ENCODE peak calls at places on chromosomes 1 and 21, in nine cellular contexts. D, H, F, B, E, P, Y, V and Q are unnamed samples.
A peak's percentile ranks its signal among the peaks of the same experiment; 100 is the strongest.

GRCh38 chr1:92274939-92275338 is 23.8 kb downstream of the GLMN start:
- DNase-seq in D (no peak), H (no peak), F (no peak), B (peak; percentile 54), E (no peak), P (no peak), Y (no peak), V (no peak), Q (no peak)

GRCh38 chr1:37722181-37723071 is 30.1 kb downstream of the CDCA8 start:
- DNase-seq in D (no peak), H (no peak), F (no peak), B (no peak), E (peak; percentile 72), P (no peak), Y (no peak), V (no peak), Q (no peak)

GRCh38 chr1:220353229-220354012 is 81.2 kb upstream of the RAB3GAP2 start:
- DNase-seq in D (no peak), H (no peak), F (no peak), B (no peak), E (no peak), P (no peak), Y (no peak), V (no peak), Q (no peak)

GRCh38 chr1:111570781-111571181 is 48.8 kb upstream of the RAP1A start:
- DNase-seq in D (no peak), H (peak; percentile 51), F (peak; percentile 56), B (peak; percentile 35), E (no peak), P (no peak), Y (no peak), V (no peak), Q (no peak)

GRCh38 chr1:107820797-107821196 is 144.2 kb downstream of the VAV3 start:
- DNase-seq in D (no peak), H (no peak), F (no peak), B (no peak), E (no peak), P (no peak), Y (no peak), V (no peak), Q (no peak)

GRCh38 chr1:203369666-203370065 is 18.7 kb upstream of the FMOD start:
- DNase-seq in D (no peak), H (no peak), F (no peak), B (no peak), E (no peak), P (no peak), Y (no peak), V (no peak), Q (no peak)

GRCh38 chr1:58976294-58976693 is 192.4 kb upstream of the JUN start:
- DNase-seq in D (no peak), H (no peak), F (no peak), B (no peak), E (no peak), P (no peak), Y (no peak), V (no peak), Q (no peak)

GRCh38 chr1:244083544-244083943 is 32.5 kb downstream of the ZBTB18 start:
- DNase-seq in D (no peak), H (no peak), F (no peak), B (no peak), E (no peak), P (no peak), Y (no peak), V (no peak), Q (no peak)

GRCh38 chr1:244104309-244105060 is 53.4 kb downstream of the ZBTB18 start:
- DNase-seq in D (peak; percentile 59), H (no peak), F (no peak), B (peak; percentile 93), E (no peak), P (no peak), Y (no peak), V (no peak), Q (no peak)

GRCh38 chr1:58782308-58783089 is 1.3 kb downstream of the JUN start:
- DNase-seq in D (no peak), H (peak; percentile 68), F (peak; percentile 78), B (peak; percentile 22), E (peak; percentile 92), P (peak; percentile 95), Y (peak; percentile 70), V (peak; percentile 49), Q (peak; percentile 56)

GRCh38 chr21:41523175-41523574 is 15.2 kb upstream of the TMPRSS2 start:
- DNase-seq in D (no peak), H (no peak), F (no peak), B (no peak), E (peak; percentile 50), P (no peak), Y (no peak), V (no peak), Q (no peak)
- TF ChIP-seq POLR2A in D (no peak), H (no peak), F (no peak), B (no peak), E (no peak), P (no peak), Y (no peak), V (no peak), Q (no peak)

DNA sequence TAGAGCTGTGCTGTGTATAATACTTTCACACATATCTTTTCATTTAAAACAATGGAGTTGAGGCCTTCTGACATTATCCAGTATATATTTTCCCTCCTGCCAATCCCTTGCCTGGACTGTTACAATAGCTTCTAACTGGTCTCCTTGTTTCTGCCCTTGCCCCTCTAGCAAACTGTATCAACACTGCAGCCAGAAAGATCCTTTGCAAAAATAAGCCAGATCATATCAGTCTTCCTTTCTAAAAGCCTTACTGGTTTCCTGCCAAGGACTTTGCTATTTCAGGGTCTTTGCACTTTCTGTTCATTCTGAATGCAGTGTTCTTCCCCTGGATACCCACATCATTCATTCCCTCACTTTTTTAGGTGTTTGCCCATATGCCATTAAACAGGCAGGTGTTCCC is 370.1 kb downstream of the PTBP2 start:
- DNase-seq in D (no peak), H (no peak), F (no peak), B (no peak), E (no peak), P (no peak), Y (no peak), V (no peak), Q (no peak)
- TF ChIP-seq POLR2A in D (no peak), H (no peak), F (no peak), B (no peak), E (no peak), P (no peak), Y (no peak), V (no peak), Q (no peak)

DNA sequence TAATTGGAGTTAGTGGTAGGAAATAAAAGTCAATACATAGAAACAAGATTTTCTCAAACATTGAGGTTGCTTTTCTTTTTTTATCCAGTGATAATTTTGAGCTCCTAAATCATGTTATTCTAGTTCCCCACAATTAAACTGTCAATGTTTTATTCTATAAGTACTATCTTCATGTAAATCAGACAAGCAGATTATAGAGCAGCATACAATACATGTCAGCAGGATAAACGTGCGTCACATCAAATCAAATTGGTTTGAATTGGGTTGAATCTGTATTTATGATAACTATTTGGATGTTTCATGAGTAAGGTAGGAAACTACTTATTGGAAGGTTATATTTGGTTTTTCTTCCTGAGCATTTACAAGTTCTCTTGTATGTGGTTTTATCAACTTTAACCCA is 2028.7 kb downstream of the NCAM2 start:
- DNase-seq in D (no peak), H (no peak), F (no peak), B (no peak), E (no peak), P (no peak), Y (no peak), V (no peak), Q (no peak)
- TF ChIP-seq POLR2A in D (no peak), H (no peak), F (no peak), B (no peak), E (no peak), P (no peak), Y (no peak), V (no peak), Q (no peak)

GRCh38 chr1:100989306-100990077 is 36.1 kb downstream of the DPH5 start:
- DNase-seq in D (no peak), H (no peak), F (no peak), B (peak; percentile 94), E (no peak), P (no peak), Y (no peak), V (no peak), Q (no peak)
- TF ChIP-seq POLR2A in D (no peak), H (no peak), F (no peak), B (no peak), E (no peak), P (no peak), Y (no peak), V (no peak), Q (no peak)

DNA sequence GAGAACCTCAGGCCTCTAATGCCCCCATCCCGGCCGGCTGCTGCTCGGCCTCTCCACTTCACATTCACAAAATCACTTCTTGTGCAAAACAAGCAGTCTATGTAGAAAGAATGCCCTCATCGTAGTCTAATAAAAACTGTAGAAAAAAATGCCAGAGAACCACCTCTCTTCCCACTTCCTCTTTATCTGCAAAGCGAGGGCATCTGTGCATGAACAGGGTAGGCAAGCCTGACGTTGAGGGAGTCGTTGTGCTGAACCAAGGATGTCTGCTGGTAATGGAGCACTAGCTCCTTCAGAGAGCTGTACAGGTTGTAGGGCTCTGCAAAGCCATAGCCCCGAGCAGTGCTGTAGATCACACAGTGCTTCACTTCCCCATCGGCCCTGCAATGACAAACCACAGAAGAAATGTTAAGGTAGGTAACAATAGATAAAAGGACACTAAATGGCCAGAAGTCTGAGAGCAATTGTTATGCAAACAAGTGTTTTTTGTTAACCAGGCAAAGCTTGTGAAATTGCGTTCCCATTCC is 88.9 kb downstream of the PIK3R3 start:
- DNase-seq in D (no peak), H (no peak), F (no peak), B (no peak), E (no peak), P (peak; percentile 81), Y (no peak), V (no peak), Q (no peak)
- TF ChIP-seq POLR2A in D (no peak), H (no peak), F (no peak), B (no peak), E (no peak), P (no peak), Y (no peak), V (no peak), Q (no peak)